ENCODE peak calls at places on chromosomes 3 and 15, in four cellular contexts. J is HepG2, O is K562, F is GM12878. Q is an unnamed sample.

GRCh38 chr3:10548997-10549396 is 43.6 kb upstream of the ATP2B2 start:
- DNase-seq in F (no peak), O (no peak), J (no peak), Q (no peak)

GRCh38 chr3:159761377-159761776 is 227.3 kb upstream of the IL12A start:
- DNase-seq in O (no peak), J (no peak), F (no peak), Q (no peak)

GRCh38 chr15:52095597-52096262 is 16.8 kb downstream of the BCL2L10 start:
- DNase-seq in F (no peak), J (no peak), O (no peak), Q (no peak)

GRCh38 chr15:50137893-50138292 is 18.9 kb upstream of the ATP8B4 start:
- DNase-seq in J (no peak), F (no peak), O (no peak), Q (no peak)

GRCh38 chr3:178367817-178368617 is 168.2 kb upstream of the KCNMB2 start:
- DNase-seq in J (no peak), O (no peak), F (no peak), Q (no peak)

GRCh38 chr3:113097821-113098516 is 107.2 kb downstream of the GTPBP8 start:
- DNase-seq in O (no peak), J (peak), F (no peak), Q (no peak)

GRCh38 chr15:56869573-56869972 is 48.9 kb upstream of the TCF12 start:
- DNase-seq in O (no peak), F (no peak), J (no peak), Q (no peak)

GRCh38 chr15:59283717-59284336 is 77.2 kb downstream of the LDHAL6B start:
- DNase-seq in F (no peak), O (no peak), J (peak), Q (no peak)

GRCh38 chr15:56471440-56472069 is 6.6 kb upstream of the MNS1 start:
- DNase-seq in J (no peak), O (no peak), F (no peak), Q (no peak)

GRCh38 chr15:100602822-100603393 is 519 bp downstream of the ASB7 start:
- DNase-seq in J (peak), O (peak), F (peak), Q (peak)

GRCh38 chr3:194281766-194282165 is 69.4 kb downstream of the CPN2 start:
- DNase-seq in O (no peak), J (no peak), F (no peak), Q (no peak)

GRCh38 chr15:57509965-57510364 is 81.7 kb upstream of the MYZAP start:
- DNase-seq in J (no peak), F (no peak), O (no peak), Q (no peak)

GRCh38 chr15:41161336-41161735 is 45.3 kb upstream of the INO80 start:
- DNase-seq in O (no peak), J (no peak), F (no peak), Q (no peak)

GRCh38 chr3:85662462-85662861 is 703.7 kb downstream of the CADM2 start:
- DNase-seq in F (no peak), O (no peak), J (no peak), Q (no peak)

GRCh38 chr3:106830334-106830733 is 546.9 kb upstream of the CCDC54 start:
- DNase-seq in J (no peak), F (no peak), O (no peak), Q (no peak)

GRCh38 chr3:150407051-150407817 is 864 bp upstream of the TSC22D2 start:
- DNase-seq in O (peak), J (no peak), F (no peak), Q (no peak)

GRCh38 chr15:81386947-81387346 is 12.9 kb upstream of the TMC3 start:
- DNase-seq in J (no peak), F (no peak), O (no peak), Q (no peak)

GRCh38 chr3:46974421-46975227 is 1.9 kb downstream of the CCDC12 start:
- DNase-seq in F (no peak), O (no peak), J (peak), Q (no peak)

GRCh38 chr3:46133285-46133684 is 74.8 kb downstream of the CCR1 start:
- DNase-seq in J (no peak), F (no peak), O (no peak), Q (no peak)

GRCh38 chr3:14460342-14461005 is 58.1 kb downstream of the SLC6A6 start:
- DNase-seq in O (no peak), F (no peak), J (no peak), Q (no peak)

GRCh38 chr3:64759811-64760210 is 72.0 kb upstream of the ADAMTS9 start:
- DNase-seq in O (no peak), F (no peak), J (no peak), Q (no peak)

GRCh38 chr3:42182555-42182954 is 83.4 kb downstream of the CCK start:
- DNase-seq in F (no peak), J (no peak), O (no peak), Q (no peak)

GRCh38 chr3:126478581-126479310 is 3.1 kb upstream of the ZXDC start:
- DNase-seq in J (no peak), F (no peak), O (no peak), Q (no peak)

GRCh38 chr3:22713936-22714335 is 489.2 kb upstream of the UBE2E2 start:
- DNase-seq in J (peak), F (no peak), O (no peak), Q (no peak)

GRCh38 chr15:62452016-62452415 is 286.9 kb upstream of the C2CD4B start:
- DNase-seq in O (no peak), F (no peak), J (no peak), Q (no peak)

GRCh38 chr3:190119734-190120133 is 963 bp downstream of the P3H2 start:
- DNase-seq in J (no peak), F (no peak), O (no peak), Q (no peak)

GRCh38 chr3:190120161-190121060 is at the start of gene P3H2:
- DNase-seq in J (peak), F (no peak), O (no peak), Q (peak)

GRCh38 chr3:190122198-190122771 is 1.6 kb upstream of the P3H2 start:
- DNase-seq in O (no peak), J (no peak), F (no peak), Q (no peak)

GRCh38 chr3:190124067-190124466 is 3.4 kb upstream of the P3H2 start:
- DNase-seq in O (no peak), F (no peak), J (no peak), Q (no peak)

DNA sequence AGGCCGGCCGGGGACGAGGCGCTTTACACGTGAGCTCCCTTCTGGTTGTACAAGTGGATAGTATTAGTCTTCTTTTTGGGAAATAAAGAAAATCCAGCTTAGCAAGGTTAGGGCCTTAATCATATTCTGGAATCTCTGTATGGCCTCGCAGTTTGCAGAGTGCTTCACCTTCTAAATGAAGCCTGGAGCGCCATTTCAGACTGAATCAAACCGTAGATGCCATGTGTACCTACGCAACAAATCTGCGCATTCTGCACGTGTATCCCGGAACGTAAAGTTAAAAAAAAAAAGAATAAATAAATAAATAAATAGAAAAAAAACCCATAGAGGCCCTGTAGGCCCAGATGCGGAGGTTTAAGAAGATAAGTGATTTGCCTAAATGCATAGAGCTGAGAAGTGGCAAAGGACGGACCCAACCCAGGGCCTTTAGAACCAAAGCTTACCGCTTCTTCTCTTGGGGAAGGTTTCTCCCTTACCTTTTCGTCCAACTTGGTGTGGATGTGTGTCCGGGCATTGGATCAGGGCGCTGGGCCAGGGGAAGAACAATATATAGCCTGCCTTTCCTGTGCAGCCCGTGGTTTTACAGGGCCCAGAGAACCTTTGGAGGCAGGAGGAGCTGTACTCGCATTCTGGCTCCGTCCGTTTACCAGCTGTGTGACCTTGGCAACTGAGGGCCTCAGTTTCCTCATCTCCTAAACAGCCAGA is 516 bp upstream of the P3H2 start:
- DNase-seq in J (no peak), F (no peak), O (no peak), Q (no peak)
- TF ChIP-seq BHLHE40 in J (no peak), F (peak), O (no peak), Q (no peak)

GRCh38 chr3:192879346-192880031 is 38.2 kb downstream of the MB21D2 start:
- DNase-seq in O (no peak), F (no peak), J (peak), Q (peak)

GRCh38 chr3:192878374-192878773 is 39.3 kb downstream of the MB21D2 start:
- DNase-seq in O (no peak), J (no peak), F (no peak), Q (no peak)

GRCh38 chr3:192884831-192885356 is 32.8 kb downstream of the MB21D2 start:
- DNase-seq in O (no peak), J (no peak), F (no peak), Q (no peak)

GRCh38 chr3:192883512-192883911 is 34.1 kb downstream of the MB21D2 start:
- DNase-seq in O (no peak), J (peak), F (no peak), Q (no peak)

DNA sequence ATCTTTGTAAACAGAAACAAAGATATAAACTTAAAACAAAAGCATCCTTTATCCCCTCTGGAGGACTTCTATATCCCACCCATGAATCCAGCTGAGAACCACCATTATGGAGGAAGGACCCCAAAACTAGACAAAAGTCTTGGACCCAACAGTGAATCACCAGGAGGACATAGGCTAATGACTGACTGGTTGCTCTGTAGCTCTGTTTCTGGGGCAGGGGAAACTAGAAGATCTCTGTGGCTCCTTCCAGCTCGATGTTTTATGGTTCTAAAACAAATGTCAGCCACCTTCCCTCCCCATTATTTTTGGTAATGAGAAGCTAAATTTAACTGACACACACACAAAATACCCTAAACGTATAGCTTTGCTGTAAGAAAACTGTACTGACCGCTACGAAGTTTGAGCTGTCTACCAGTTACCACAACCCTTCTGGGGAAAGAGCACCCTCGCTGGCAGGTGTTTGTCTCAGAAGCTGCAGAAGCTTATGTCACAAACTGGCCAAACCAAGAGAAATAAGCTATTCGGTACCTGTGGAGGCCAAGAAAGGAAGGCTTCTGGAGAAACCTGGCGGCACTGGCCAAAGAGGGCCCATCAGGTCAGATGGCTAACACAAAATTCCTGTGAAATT is 36.4 kb downstream of the MB21D2 start:
- DNase-seq in F (no peak), J (no peak), O (no peak), Q (no peak)
- TF ChIP-seq SP1 in F (no peak), J (no peak), O (no peak), Q (no peak)

DNA sequence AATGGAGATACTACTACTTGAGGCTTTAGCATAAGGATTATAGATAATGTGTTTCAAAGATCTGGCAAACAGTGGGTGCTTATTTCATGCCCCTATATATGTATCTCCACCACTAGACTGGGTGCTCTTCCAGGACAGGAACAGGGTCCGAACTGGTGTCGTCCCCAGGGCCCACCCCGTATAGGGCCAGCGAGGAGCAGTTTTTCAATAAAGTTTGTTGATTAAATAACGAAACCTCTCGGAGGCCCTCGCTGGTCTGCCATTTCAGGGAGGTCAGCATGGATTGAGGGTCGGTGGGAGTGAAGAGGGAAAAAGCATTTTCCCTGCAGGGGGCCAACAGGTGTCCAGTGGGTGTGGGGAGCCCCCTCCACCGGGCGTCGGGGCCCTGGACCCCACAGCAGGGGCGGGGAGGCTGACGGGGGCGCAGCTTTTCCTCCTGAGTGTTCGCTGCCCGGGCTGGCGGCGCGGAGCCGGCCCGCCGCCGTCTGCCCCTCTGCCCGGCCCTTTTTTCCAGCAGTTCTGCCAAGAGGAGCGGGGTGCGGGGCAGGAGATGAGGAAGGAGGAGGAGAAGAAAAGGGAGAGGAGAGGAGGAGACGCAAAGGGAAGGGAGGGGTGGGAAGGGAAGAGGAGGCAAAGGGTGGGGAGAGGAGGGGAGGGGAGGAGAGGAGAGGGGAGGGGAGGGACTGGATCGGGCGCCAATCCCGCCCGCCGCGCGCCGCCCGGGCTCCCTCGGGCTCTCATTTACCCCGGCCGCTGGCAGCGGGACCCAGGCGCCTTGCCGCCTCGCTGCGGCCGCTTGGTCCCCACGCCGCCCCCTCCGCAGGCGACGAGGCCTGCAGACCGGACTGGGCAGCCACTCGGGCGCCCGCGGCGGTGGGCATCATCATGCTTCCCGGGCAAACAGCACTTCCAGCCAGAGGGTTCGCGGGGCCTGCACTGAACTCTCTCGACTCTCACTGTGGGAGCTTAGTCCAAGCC is 66.3 kb downstream of the ISG20 start:
- DNase-seq in O (no peak), F (no peak), J (no peak), Q (no peak)
- TF ChIP-seq FOXK2 in O (no peak), F (no peak), J (no peak), Q (no peak)

GRCh38 chr3:130731817-130732216 is 14.8 kb downstream of the PIK3R4 start:
- DNase-seq in J (no peak), F (no peak), O (no peak), Q (no peak)

GRCh38 chr3:130725746-130726145 is 20.9 kb downstream of the PIK3R4 start:
- DNase-seq in F (no peak), O (no peak), J (no peak), Q (no peak)

GRCh38 chr3:130728037-130728436 is 18.6 kb downstream of the PIK3R4 start:
- DNase-seq in O (no peak), J (no peak), F (no peak), Q (no peak)

GRCh38 chr3:130733236-130733884 is 13.3 kb downstream of the PIK3R4 start:
- DNase-seq in O (no peak), F (no peak), J (peak), Q (no peak)

DNA sequence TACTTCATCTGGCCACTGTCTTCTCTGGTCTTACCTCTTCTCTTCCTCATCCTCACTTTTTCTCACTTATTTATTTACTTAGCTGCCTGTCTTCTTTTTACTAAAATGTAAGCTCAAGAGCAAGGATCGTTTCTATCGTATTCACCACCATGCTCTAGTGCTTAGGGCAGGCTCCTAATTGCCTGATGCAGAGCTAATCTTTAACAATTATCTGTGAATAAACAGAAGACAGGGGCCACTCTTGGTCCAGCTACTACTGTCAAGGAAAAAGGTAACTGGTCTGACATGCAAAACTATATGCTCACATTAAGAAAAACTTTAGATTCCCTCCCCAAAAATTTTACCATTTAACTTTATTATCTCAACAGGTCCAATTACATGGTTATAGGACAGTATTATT is 17.5 kb downstream of the PIK3R4 start:
- DNase-seq in J (no peak), O (no peak), F (no peak), Q (no peak)
- TF ChIP-seq BHLHE40 in J (no peak), O (no peak), F (no peak), Q (no peak)

DNA sequence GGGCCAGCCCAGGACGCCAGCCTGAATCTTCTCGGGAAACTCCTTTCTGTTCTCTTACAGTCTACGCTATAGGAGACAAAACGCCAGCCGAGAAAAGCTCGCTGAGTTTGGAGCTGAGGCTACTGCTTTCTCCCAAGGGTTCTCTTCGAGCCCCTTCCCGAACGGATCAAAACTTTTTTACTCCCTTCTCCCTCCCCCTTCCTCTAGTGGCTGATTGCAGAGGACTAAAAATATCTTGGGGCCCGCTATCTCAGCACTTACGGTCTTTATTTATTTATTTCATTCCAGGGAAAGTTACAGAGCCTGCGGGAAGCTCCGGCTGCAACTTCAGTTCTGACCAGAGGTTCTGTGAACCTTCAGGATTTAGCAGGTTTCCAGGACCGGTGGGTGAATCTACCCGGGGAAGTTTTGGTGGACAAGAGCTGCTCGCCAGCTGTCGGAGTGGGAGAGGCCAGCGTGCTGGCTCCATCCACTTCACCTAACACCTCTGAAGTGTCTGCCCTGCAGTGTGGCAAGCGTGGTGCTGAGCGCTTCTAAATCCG is 454 bp upstream of the PDZRN3 start:
- DNase-seq in J (no peak), F (no peak), O (no peak), Q (peak)
- TF ChIP-seq SP1 in J (no peak), F (no peak), O (no peak), Q (no peak)

GRCh38 chr3:195896361-195897080 is 11.8 kb downstream of the TNK2 start:
- DNase-seq in J (no peak), O (peak), F (no peak), Q (no peak)
- TF ChIP-seq FOXK2 in J (no peak), O (peak), F (no peak), Q (no peak)

DNA sequence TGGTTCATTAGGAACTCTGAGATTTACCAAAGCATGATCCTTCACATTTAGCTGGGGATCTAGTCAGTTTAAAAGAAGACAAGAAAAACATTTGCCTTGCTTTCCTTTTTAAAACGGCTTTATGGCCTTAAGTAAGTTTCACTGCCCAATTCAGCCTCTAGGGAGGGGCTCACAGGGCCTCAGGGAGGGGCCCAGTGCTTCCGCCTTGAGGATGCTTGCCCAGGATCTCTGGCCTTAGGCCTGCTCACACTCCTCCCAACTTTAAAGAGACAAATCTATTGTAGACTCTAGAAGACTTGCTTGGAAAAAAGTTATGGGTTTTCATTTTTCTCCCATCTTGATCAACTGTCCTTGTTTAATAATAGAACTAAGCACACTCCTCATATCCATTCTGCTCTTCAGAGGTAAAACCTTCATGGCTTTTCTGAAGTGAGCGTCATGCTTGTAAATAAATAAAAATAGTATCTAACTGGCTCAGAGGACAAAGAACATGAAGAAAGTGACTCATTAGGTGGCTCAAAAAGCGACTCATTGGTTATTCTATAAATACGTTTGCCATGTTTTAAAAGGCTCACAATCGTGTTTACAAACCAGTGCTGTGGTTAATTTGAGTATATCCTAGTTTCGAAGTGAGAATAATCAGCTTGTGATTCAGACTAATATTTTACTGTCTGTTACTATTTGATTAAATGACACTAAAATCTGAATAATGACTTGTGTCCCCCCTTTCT is 13.7 kb downstream of the PDHB start:
- DNase-seq in J (no peak), O (peak), F (peak), Q (no peak)
- TF ChIP-seq BHLHE40 in J (no peak), O (no peak), F (no peak), Q (no peak)

GRCh38 chr3:52469001-52469400 is 13.6 kb downstream of the NISCH start:
- DNase-seq in O (no peak), J (no peak), F (no peak), Q (no peak)
- TF ChIP-seq SP1 in O (no peak), J (no peak), F (no peak), Q (no peak)

Q was measured in HEK293T.